ENCODE peak calls at places on chromosomes 12 and 14, in ten cellular contexts. D, C, J, G, F, V, N, P, A and Y are unnamed samples. For H3K27me3, the result is how much of the 10 kb centered on the place peaks cover.

GRCh38 chr14:73237219-73237785 is at the start of gene PAPLN:
- DNase-seq in D (no peak), C (no peak), J (peak), G (no peak), F (no peak), V (no peak), N (peak), P (peak), A (no peak), Y (peak)

GRCh38 chr14:101006008-101006407 is 102.5 kb upstream of the RTL1 start:
- DNase-seq in D (no peak), C (no peak), J (no peak), G (no peak), F (no peak), V (peak), N (no peak), P (no peak), A (no peak), Y (no peak)

GRCh38 chr12:14577344-14577743 is 9.7 kb upstream of the PLBD1 start:
- DNase-seq in D (no peak), C (no peak), J (no peak), G (no peak), F (no peak), V (no peak), N (no peak), P (peak), A (no peak), Y (no peak)

GRCh38 chr14:61973981-61974380 is 211.8 kb downstream of the SNAPC1 start:
- DNase-seq in D (no peak), C (no peak), J (no peak), G (no peak), F (no peak), V (no peak), N (peak), P (peak), A (peak), Y (no peak)

GRCh38 chr12:56998316-56998715 is 8.0 kb downstream of the ZBTB39 start:
- DNase-seq in D (no peak), C (no peak), J (no peak), G (no peak), F (no peak), V (no peak), N (no peak), P (no peak), A (no peak), Y (no peak)

GRCh38 chr12:30437044-30437443 is 258.6 kb downstream of the IPO8 start:
- DNase-seq in D (no peak), C (no peak), J (no peak), G (no peak), F (no peak), V (no peak), N (peak), P (no peak), A (no peak), Y (no peak)

GRCh38 chr14:99691111-99691885 is 7.2 kb downstream of the CYP46A1 start:
- DNase-seq in D (no peak), C (no peak), J (no peak), G (peak), F (no peak), V (no peak), N (no peak), P (no peak), A (no peak), Y (no peak)

GRCh38 chr14:101496779-101497420 is 64.4 kb upstream of the DIO3 start:
- DNase-seq in D (no peak), C (no peak), J (no peak), G (peak), F (no peak), V (peak), N (no peak), P (no peak), A (no peak), Y (no peak)

GRCh38 chr12:130127909-130128763 is 34.1 kb upstream of the FZD10 start:
- DNase-seq in D (peak), C (no peak), J (peak), G (no peak), F (no peak), V (peak), N (no peak), P (no peak), A (no peak), Y (peak)

GRCh38 chr12:107356266-107356936 is 263.1 kb upstream of the CRY1 start:
- DNase-seq in D (no peak), C (no peak), J (no peak), G (no peak), F (no peak), V (no peak), N (peak), P (peak), A (peak), Y (no peak)

GRCh38 chr14:24806061-24806678 is 172.2 kb upstream of the GZMB start:
- DNase-seq in D (peak), C (peak), J (peak), G (peak), F (no peak), V (no peak), N (peak), P (peak), A (peak), Y (peak)

GRCh38 chr14:91311284-91311662 is 66.8 kb upstream of the GPR68 start:
- DNase-seq in D (no peak), C (no peak), J (no peak), G (peak), F (peak), V (no peak), N (no peak), P (no peak), A (no peak), Y (no peak)

GRCh38 chr14:70641548-70642312 is at the start of gene TTC9:
- DNase-seq in D (no peak), C (peak), J (no peak), G (peak), F (no peak), V (no peak), N (peak), P (no peak), A (no peak), Y (peak)

GRCh38 chr12:67648306-67649164 is at the start of gene DYRK2:
- DNase-seq in D (peak), C (peak), J (peak), G (peak), F (peak), V (peak), N (peak), P (peak), A (no peak), Y (peak)

GRCh38 chr12:125187148-125187733 is 122.0 kb downstream of the AACS start:
- DNase-seq in D (no peak), C (peak), J (no peak), G (no peak), F (no peak), V (no peak), N (no peak), P (no peak), A (no peak), Y (no peak)

GRCh38 chr14:53929871-53930685 is 26.5 kb downstream of the BMP4 start:
- DNase-seq in D (no peak), C (no peak), J (no peak), G (no peak), F (no peak), V (no peak), N (peak), P (peak), A (no peak), Y (no peak)

GRCh38 chr12:130249376-130249775 is 87.1 kb downstream of the FZD10 start:
- DNase-seq in D (no peak), C (no peak), J (no peak), G (no peak), F (no peak), V (no peak), N (no peak), P (no peak), A (no peak), Y (no peak)

GRCh38 chr12:55930771-55931316 is at the start of gene DGKA:
- DNase-seq in D (peak), C (no peak), J (no peak), G (no peak), F (peak), V (peak), N (peak), P (peak), A (peak), Y (no peak)

GRCh38 chr12:103830730-103831320 is 10.2 kb downstream of the NT5DC3 start:
- DNase-seq in D (no peak), C (no peak), J (no peak), G (no peak), F (no peak), V (no peak), N (no peak), P (no peak), A (no peak), Y (no peak)

GRCh38 chr14:96727490-96727889 is 69.7 kb upstream of the VRK1 start:
- DNase-seq in D (no peak), C (no peak), J (no peak), G (no peak), F (no peak), V (no peak), N (no peak), P (no peak), A (no peak), Y (no peak)

GRCh38 chr14:50288146-50288545 is 23.9 kb downstream of the L2HGDH start:
- DNase-seq in D (no peak), C (no peak), J (no peak), G (no peak), F (no peak), V (no peak), N (no peak), P (no peak), A (no peak), Y (no peak)

GRCh38 chr12:42262271-42262670 is 24.2 kb upstream of the YAF2 start:
- DNase-seq in D (no peak), C (no peak), J (no peak), G (no peak), F (no peak), V (no peak), N (no peak), P (no peak), A (no peak), Y (no peak)

GRCh38 chr12:107423531-107423930 is 262.1 kb upstream of the PWP1 start:
- DNase-seq in D (no peak), C (no peak), J (no peak), G (no peak), F (no peak), V (no peak), N (no peak), P (no peak), A (no peak), Y (no peak)

GRCh38 chr12:6842075-6842474 is 1.4 kb downstream of the GNB3 start:
- DNase-seq in D (no peak), C (no peak), J (no peak), G (no peak), F (no peak), V (no peak), N (no peak), P (no peak), A (no peak), Y (peak)

GRCh38 chr12:116954700-116955381 is 44.1 kb downstream of the FBXW8 start:
- DNase-seq in D (peak), C (no peak), J (no peak), G (peak), F (no peak), V (no peak), N (no peak), P (no peak), A (no peak), Y (no peak)

GRCh38 chr14:51147183-51147582 is 52.3 kb upstream of the TRIM9 start:
- DNase-seq in D (no peak), C (no peak), J (peak), G (no peak), F (no peak), V (no peak), N (peak), P (peak), A (no peak), Y (no peak)

GRCh38 chr14:97697772-97698171 is 900.6 kb downstream of the VRK1 start:
- DNase-seq in D (no peak), C (no peak), J (no peak), G (no peak), F (peak), V (no peak), N (no peak), P (no peak), A (no peak), Y (no peak)

GRCh38 chr14:82075566-82075965 is 541.9 kb upstream of the SEL1L start:
- DNase-seq in D (peak), C (no peak), J (peak), G (no peak), F (no peak), V (no peak), N (peak), P (no peak), A (no peak), Y (no peak)

GRCh38 chr14:37824936-37825698 is 229.7 kb downstream of the TTC6 start:
- DNase-seq in D (no peak), C (no peak), J (no peak), G (no peak), F (no peak), V (no peak), N (peak), P (no peak), A (no peak), Y (no peak)

GRCh38 chr12:84727964-84728363 is 184.6 kb downstream of the SLC6A15 start:
- DNase-seq in D (no peak), C (no peak), J (no peak), G (no peak), F (no peak), V (no peak), N (peak), P (peak), A (no peak), Y (no peak)

GRCh38 chr12:45446013-45446412 is 230.1 kb downstream of the ANO6 start:
- DNase-seq in D (no peak), C (no peak), J (no peak), G (no peak), F (no peak), V (no peak), N (no peak), P (no peak), A (no peak), Y (no peak)

GRCh38 chr12:119258149-119258548 is 76.4 kb upstream of the CCDC60 start:
- DNase-seq in D (peak), C (no peak), J (no peak), G (no peak), F (no peak), V (no peak), N (no peak), P (no peak), A (no peak), Y (no peak)

GRCh38 chr14:21796912-21797311 is 123.3 kb upstream of the OR4E1 start:
- DNase-seq in D (no peak), C (no peak), J (no peak), G (no peak), F (no peak), V (no peak), N (no peak), P (peak), A (no peak), Y (no peak)

GRCh38 chr12:52646613-52647012 is 5.4 kb downstream of the KRT2 start:
- DNase-seq in D (no peak), C (no peak), J (no peak), G (no peak), F (no peak), V (no peak), N (no peak), P (no peak), A (no peak), Y (no peak)

GRCh38 chr12:52650520-52651081 is 1.4 kb downstream of the KRT2 start:
- DNase-seq in D (no peak), C (no peak), J (no peak), G (no peak), F (no peak), V (no peak), N (peak), P (no peak), A (no peak), Y (no peak)

GRCh38 chr12:52647601-52648000 is 4.4 kb downstream of the KRT2 start:
- DNase-seq in D (no peak), C (no peak), J (no peak), G (no peak), F (no peak), V (no peak), N (no peak), P (no peak), A (no peak), Y (no peak)

GRCh38 chr12:52648012-52648550 is 3.9 kb downstream of the KRT2 start:
- DNase-seq in D (no peak), C (no peak), J (no peak), G (no peak), F (no peak), V (no peak), N (no peak), P (no peak), A (no peak), Y (no peak)

DNA sequence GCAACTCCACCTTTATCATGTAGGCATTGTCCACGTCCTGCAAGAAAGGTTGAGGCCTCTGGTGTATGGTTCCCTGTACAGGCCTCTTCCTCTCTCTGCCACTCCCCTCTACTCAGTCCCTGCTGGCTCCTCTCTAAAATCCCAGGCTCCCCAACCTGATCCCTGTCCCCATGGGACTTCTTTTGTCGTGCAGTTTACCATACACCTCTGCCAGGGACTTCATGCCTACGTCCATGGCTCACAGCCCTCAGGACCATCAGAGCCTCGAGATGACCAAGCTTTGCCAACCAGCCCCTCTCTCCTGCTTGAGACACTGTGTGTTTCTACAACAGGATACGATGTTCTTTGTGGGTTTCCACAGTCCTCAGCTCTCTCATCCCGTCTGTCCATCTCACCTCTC is 2.9 kb downstream of the KRT2 start:
- DNase-seq in D (no peak), C (no peak), J (no peak), G (no peak), F (no peak), V (no peak), N (no peak), P (no peak), A (no peak), Y (no peak)
- H3K27me3 ChIP-seq in D (under half), C (under half), J (under half), G (under half), F (under half), V (under half), N (under half), P (under half), A (under half), Y (under half)

DNA sequence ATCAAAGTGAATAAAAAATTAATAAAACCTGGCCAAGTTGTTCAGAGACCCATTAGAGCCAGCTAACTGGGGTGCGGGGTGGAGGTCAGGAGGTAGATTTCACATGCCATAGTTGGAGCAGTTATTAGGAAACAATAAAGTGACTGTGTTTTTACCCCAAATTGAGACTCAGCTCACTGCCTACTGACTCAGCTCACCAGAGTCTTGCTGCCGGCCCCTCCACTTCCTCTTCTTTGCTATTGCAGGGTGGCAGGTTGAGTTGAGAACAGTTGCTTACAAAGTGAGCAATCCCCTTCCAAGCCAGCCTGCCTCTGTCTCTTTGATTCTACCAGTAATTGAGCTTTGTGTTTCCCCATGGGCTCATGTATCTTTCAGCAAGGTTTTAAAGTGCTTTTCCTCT is 12.9 kb downstream of the ST8SIA1 start:
- DNase-seq in D (no peak), C (no peak), J (no peak), G (no peak), F (no peak), V (no peak), N (peak), P (peak), A (no peak), Y (no peak)
- TF ChIP-seq CTCF in D (no peak), C (no peak), J (no peak), G (no peak), F (no peak), V (no peak), N (no peak), P (no peak), A (no peak), Y (no peak)

DNA sequence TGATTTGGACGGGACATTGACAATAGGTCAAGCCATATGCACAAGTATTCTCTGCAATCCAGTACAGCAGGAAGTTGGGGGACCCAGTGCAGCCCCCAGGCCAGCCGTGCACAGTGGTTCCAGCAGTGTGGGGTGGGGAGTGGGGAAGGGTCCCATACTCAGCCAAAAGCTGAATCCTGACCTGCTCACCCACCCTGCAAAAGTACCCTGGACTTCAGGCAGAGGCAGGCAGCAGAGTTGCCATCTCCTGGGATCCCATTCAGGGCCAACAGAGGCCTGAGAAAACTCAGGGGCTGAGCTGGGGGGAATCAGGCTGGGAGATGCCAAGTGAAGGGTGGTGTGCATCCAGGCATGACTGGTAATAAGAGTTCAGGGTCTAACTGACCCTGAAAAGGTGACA is 83.9 kb downstream of the ALG10 start:
- DNase-seq in D (no peak), C (no peak), J (no peak), G (no peak), F (no peak), V (no peak), N (no peak), P (no peak), A (no peak), Y (no peak)
- H3K27me3 ChIP-seq in D (under half), C (under half), J (under half), G (under half), F (under half), V (under half), N (under half), P (under half), A (under half), Y (under half)

DNA sequence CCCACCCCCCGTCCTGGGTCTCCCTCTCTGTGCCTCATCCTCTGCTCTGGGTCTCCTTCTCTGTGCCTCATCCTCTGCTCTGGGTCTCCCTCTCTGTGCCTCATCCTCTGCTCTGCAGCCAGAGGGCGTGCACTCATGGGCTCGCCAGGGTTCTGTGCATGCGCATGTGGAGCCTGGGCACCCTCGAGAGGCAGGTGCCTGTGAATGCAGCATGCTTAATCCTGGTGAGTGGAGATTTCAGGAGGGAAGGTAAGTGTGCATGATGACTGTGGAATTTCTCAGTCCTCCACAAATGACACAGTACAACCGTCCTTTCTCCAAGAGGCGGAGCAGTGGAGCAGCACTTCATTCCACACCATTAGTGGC is 65.2 kb downstream of the EP400 start:
- DNase-seq in D (no peak), C (no peak), J (no peak), G (no peak), F (no peak), V (no peak), N (no peak), P (no peak), A (no peak), Y (no peak)
- TF ChIP-seq CTCF in D (no peak), C (no peak), J (no peak), G (no peak), F (no peak), V (no peak), N (peak), P (no peak), A (no peak), Y (no peak)

GRCh38 chr12:44225128-44225527 is 389.2 kb downstream of the TMEM117 start:
- DNase-seq in D (no peak), C (no peak), J (no peak), G (no peak), F (no peak), V (no peak), N (no peak), P (no peak), A (no peak), Y (no peak)
- H3K27me3 ChIP-seq in D (under half), C (under half), J (under half), G (under half), F (under half), V (under half), N (under half), P (under half), A (under half), Y (under half)

GRCh38 chr12:80598004-80598606 is 109.3 kb upstream of the MYF6 start:
- DNase-seq in D (no peak), C (no peak), J (no peak), G (no peak), F (no peak), V (no peak), N (peak), P (peak), A (peak), Y (no peak)
- TF ChIP-seq CTCF in D (peak), C (peak), J (peak), G (peak), F (no peak), V (no peak), N (peak), P (peak), A (peak), Y (no peak)